ENCODE peak calls at places on chromosomes 6 and 20, in eight cellular contexts. C, G, D, Z, L, M, P and R are unnamed samples.

GRCh38 chr6:84777888-84778287 is 13.5 kb upstream of the TBX18 start:
- DNase-seq in G (no peak), M (no peak), C (no peak), Z (no peak), P (no peak), L (peak; percentile 92), D (no peak), R (no peak)

GRCh38 chr20:35311409-35311808 is 19.2 kb upstream of the FAM83C start:
- DNase-seq in P (no peak), M (no peak), C (no peak), Z (no peak), D (no peak), G (no peak), L (peak; percentile 54), R (no peak)

GRCh38 chr20:58705525-58705924 is 12.9 kb downstream of the NPEPL1 start:
- DNase-seq in G (no peak), L (no peak), D (peak; percentile 33), M (no peak), C (no peak), Z (no peak), P (no peak), R (no peak)

GRCh38 chr6:129498950-129499870 is 210.8 kb downstream of the ARHGAP18 start:
- DNase-seq in G (no peak), M (no peak), L (peak; percentile 70), Z (no peak), D (no peak), P (no peak), C (peak; percentile 72), R (no peak)

GRCh38 chr6:73236147-73236750 is 11.0 kb upstream of the KHDC1L start:
- DNase-seq in Z (no peak), L (peak; percentile 96), M (no peak), P (no peak), D (no peak), C (peak; percentile 83), G (no peak), R (no peak)

GRCh38 chr20:49132995-49133451 is 55.1 kb downstream of the STAU1 start:
- DNase-seq in Z (peak; percentile 20), L (peak; percentile 76), M (no peak), P (no peak), D (no peak), G (no peak), C (peak; percentile 88), R (peak; percentile 16)

GRCh38 chr6:32081168-32081624 is 27.9 kb downstream of the TNXB start:
- DNase-seq in M (no peak), Z (no peak), D (peak; percentile 42), G (peak; percentile 52), L (peak; percentile 97), C (peak; percentile 84), P (no peak), R (no peak)

GRCh38 chr6:1595271-1596087 is 14.2 kb upstream of the FOXC1 start:
- DNase-seq in M (no peak), L (no peak), P (no peak), Z (no peak), C (no peak), D (no peak), G (no peak), R (no peak)

GRCh38 chr6:118882314-118882905 is 11.5 kb upstream of the ASF1A start:
- DNase-seq in G (no peak), D (no peak), Z (no peak), P (no peak), M (no peak), L (no peak), C (no peak), R (no peak)

GRCh38 chr6:90720404-90720803 is 133.5 kb upstream of the MAP3K7 start:
- DNase-seq in P (no peak), L (no peak), D (no peak), C (no peak), M (no peak), Z (no peak), G (no peak), R (no peak)

GRCh38 chr6:166862287-166862977 is 93.9 kb downstream of the RNASET2 start:
- DNase-seq in D (peak; percentile 34), M (peak; percentile 81), Z (peak; percentile 68), G (no peak), C (peak; percentile 7), P (no peak), L (peak; percentile 9), R (peak; percentile 14)

GRCh38 chr20:38226553-38226952 is 34.0 kb downstream of the KIAA1755 start:
- DNase-seq in M (no peak), L (no peak), C (no peak), G (no peak), P (no peak), D (no peak), Z (no peak), R (no peak)

GRCh38 chr20:15594296-15594695 is 979.0 kb downstream of the KIF16B start:
- DNase-seq in L (no peak), G (no peak), P (no peak), M (no peak), Z (no peak), D (no peak), C (no peak), R (no peak)

GRCh38 chr6:84150680-84151079 is 76.8 kb downstream of the CEP162 start:
- DNase-seq in C (peak; percentile 82), Z (no peak), P (no peak), G (no peak), D (no peak), L (peak; percentile 72), M (no peak), R (no peak)

GRCh38 chr6:150600302-150601017 is 775 bp downstream of the PLEKHG1 start:
- DNase-seq in Z (peak; percentile 79), C (peak; percentile 62), G (peak; percentile 73), P (peak; percentile 26), L (peak; percentile 41), D (peak; percentile 36), M (peak; percentile 73), R (peak; percentile 66)

GRCh38 chr20:2663364-2663886 is 591 bp downstream of the IDH3B start:
- DNase-seq in P (no peak), C (no peak), L (no peak), D (no peak), G (no peak), Z (no peak), M (no peak), R (no peak)

GRCh38 chr20:34771680-34772081 is 53.8 kb downstream of the NCOA6 start:
- DNase-seq in Z (no peak), G (no peak), C (peak; percentile 71), D (no peak), P (no peak), M (no peak), L (peak; percentile 37), R (no peak)

GRCh38 chr6:97049254-97050004 is 124.9 kb downstream of the KLHL32 start:
- DNase-seq in G (no peak), C (no peak), L (no peak), Z (no peak), D (no peak), P (no peak), M (no peak), R (no peak)

GRCh38 chr6:161355731-161356130 is 81.9 kb upstream of the AGPAT4 start:
- DNase-seq in D (no peak), Z (no peak), P (no peak), C (no peak), M (no peak), G (no peak), L (no peak), R (no peak)

GRCh38 chr20:13353261-13353945 is 132.3 kb downstream of the ISM1 start:
- DNase-seq in D (no peak), L (peak; percentile 51), M (no peak), G (no peak), P (no peak), Z (no peak), C (peak; percentile 39), R (no peak)